ENCODE peak calls at places on chromosome X, in nine cellular contexts. One of them, this sample, is unnamed.

GRCh38 chrX:150856101-150856500 is 42.4 kb downstream of the CD99L2 start:
- DNase-seq in HepG2: no peak
- DNase-seq in mammary epithelial cell: peak; percentile 76
- DNase-seq in tibial artery: no peak
- DNase-seq in OCI-LY7: no peak
- DNase-seq in psoas muscle: no peak
- DNase-seq in PC-3: peak; percentile 25
- DNase-seq in upper lobe of right lung: no peak
- DNase-seq in sigmoid colon: no peak
- DNase-seq in this sample: no peak

GRCh38 chrX:68878977-68879376 is 50.2 kb downstream of the EFNB1 start:
- DNase-seq in tibial artery: no peak
- DNase-seq in psoas muscle: no peak
- DNase-seq in HepG2: no peak
- DNase-seq in OCI-LY7: no peak
- DNase-seq in sigmoid colon: no peak
- DNase-seq in upper lobe of right lung: no peak
- DNase-seq in PC-3: no peak
- DNase-seq in mammary epithelial cell: peak; percentile 85
- DNase-seq in this sample: peak; percentile 88

GRCh38 chrX:44267861-44268260 is 75.6 kb downstream of the EFHC2 start:
- DNase-seq in tibial artery: no peak
- DNase-seq in sigmoid colon: no peak
- DNase-seq in OCI-LY7: no peak
- DNase-seq in upper lobe of right lung: no peak
- DNase-seq in HepG2: no peak
- DNase-seq in mammary epithelial cell: no peak
- DNase-seq in PC-3: peak; percentile 84
- DNase-seq in psoas muscle: no peak
- DNase-seq in this sample: no peak

GRCh38 chrX:100731441-100732281 is at the start of gene SYTL4:
- DNase-seq in sigmoid colon: peak; percentile 68
- DNase-seq in mammary epithelial cell: no peak
- DNase-seq in PC-3: peak; percentile 20
- DNase-seq in OCI-LY7: no peak
- DNase-seq in tibial artery: peak; percentile 28
- DNase-seq in psoas muscle: peak; percentile 34
- DNase-seq in upper lobe of right lung: peak; percentile 64
- DNase-seq in HepG2: no peak
- DNase-seq in this sample: peak; percentile 9

GRCh38 chrX:41445171-41445570 is 2.0 kb upstream of the NYX start:
- DNase-seq in sigmoid colon: no peak
- DNase-seq in psoas muscle: no peak
- DNase-seq in mammary epithelial cell: no peak
- DNase-seq in HepG2: no peak
- DNase-seq in OCI-LY7: peak; percentile 80
- DNase-seq in tibial artery: no peak
- DNase-seq in upper lobe of right lung: no peak
- DNase-seq in PC-3: no peak
- DNase-seq in this sample: no peak

GRCh38 chrX:46279925-46280313 is 265.3 kb downstream of the ZNF674 start:
- DNase-seq in OCI-LY7: no peak
- DNase-seq in PC-3: peak; percentile 34
- DNase-seq in psoas muscle: no peak
- DNase-seq in tibial artery: no peak
- DNase-seq in upper lobe of right lung: no peak
- DNase-seq in mammary epithelial cell: peak; percentile 78
- DNase-seq in HepG2: no peak
- DNase-seq in sigmoid colon: no peak
- DNase-seq in this sample: peak; percentile 46

GRCh38 chrX:10754445-10754844 is 134.1 kb upstream of the MID1 start:
- DNase-seq in upper lobe of right lung: no peak
- DNase-seq in PC-3: no peak
- DNase-seq in psoas muscle: no peak
- DNase-seq in sigmoid colon: no peak
- DNase-seq in mammary epithelial cell: no peak
- DNase-seq in tibial artery: no peak
- DNase-seq in HepG2: no peak
- DNase-seq in OCI-LY7: no peak
- DNase-seq in this sample: no peak

GRCh38 chrX:10875995-10876394 is 235.1 kb upstream of the HCCS start:
- DNase-seq in OCI-LY7: no peak
- DNase-seq in PC-3: no peak
- DNase-seq in mammary epithelial cell: no peak
- DNase-seq in HepG2: no peak
- DNase-seq in sigmoid colon: no peak
- DNase-seq in psoas muscle: no peak
- DNase-seq in upper lobe of right lung: no peak
- DNase-seq in tibial artery: no peak
- DNase-seq in this sample: no peak

GRCh38 chrX:134600714-134601113 is 57.6 kb downstream of the PLAC1 start:
- DNase-seq in HepG2: no peak
- DNase-seq in tibial artery: no peak
- DNase-seq in PC-3: peak; percentile 52
- DNase-seq in sigmoid colon: no peak
- DNase-seq in psoas muscle: no peak
- DNase-seq in upper lobe of right lung: no peak
- DNase-seq in mammary epithelial cell: peak; percentile 28
- DNase-seq in OCI-LY7: no peak
- DNase-seq in this sample: no peak

GRCh38 chrX:126237524-126237923 is 71.4 kb upstream of the DCAF12L2 start:
- DNase-seq in mammary epithelial cell: no peak
- DNase-seq in psoas muscle: no peak
- DNase-seq in OCI-LY7: no peak
- DNase-seq in HepG2: no peak
- DNase-seq in PC-3: no peak
- DNase-seq in tibial artery: no peak
- DNase-seq in upper lobe of right lung: no peak
- DNase-seq in sigmoid colon: no peak
- DNase-seq in this sample: no peak

GRCh38 chrX:24333371-24333770 is 19.5 kb upstream of the SUPT20HL2 start:
- DNase-seq in sigmoid colon: no peak
- DNase-seq in tibial artery: no peak
- DNase-seq in mammary epithelial cell: no peak
- DNase-seq in PC-3: no peak
- DNase-seq in psoas muscle: no peak
- DNase-seq in upper lobe of right lung: no peak
- DNase-seq in OCI-LY7: no peak
- DNase-seq in HepG2: no peak
- DNase-seq in this sample: no peak

GRCh38 chrX:40109288-40110008 is 11.7 kb upstream of the BCOR start:
- DNase-seq in mammary epithelial cell: peak; percentile 35
- DNase-seq in sigmoid colon: peak; percentile 88
- DNase-seq in PC-3: no peak
- DNase-seq in HepG2: peak; percentile 49
- DNase-seq in psoas muscle: peak; percentile 75
- DNase-seq in upper lobe of right lung: peak; percentile 82
- DNase-seq in tibial artery: no peak
- DNase-seq in OCI-LY7: peak; percentile 57
- DNase-seq in this sample: no peak

GRCh38 chrX:679161-679979 is 48.8 kb downstream of the SHOX start:
- DNase-seq in psoas muscle: no peak
- DNase-seq in PC-3: no peak
- DNase-seq in upper lobe of right lung: no peak
- DNase-seq in HepG2: no peak
- DNase-seq in OCI-LY7: no peak
- DNase-seq in tibial artery: no peak
- DNase-seq in mammary epithelial cell: no peak
- DNase-seq in sigmoid colon: no peak
- DNase-seq in this sample: no peak

GRCh38 chrX:40169193-40170086 is 71.7 kb upstream of the BCOR start:
- DNase-seq in PC-3: peak; percentile 85
- DNase-seq in sigmoid colon: peak; percentile 82
- DNase-seq in mammary epithelial cell: no peak
- DNase-seq in tibial artery: no peak
- DNase-seq in OCI-LY7: peak; percentile 92
- DNase-seq in upper lobe of right lung: peak; percentile 73
- DNase-seq in psoas muscle: peak; percentile 48
- DNase-seq in HepG2: peak; percentile 70
- DNase-seq in this sample: no peak

GRCh38 chrX:46597774-46598173 is 24.2 kb downstream of the CHST7 start:
- DNase-seq in sigmoid colon: no peak
- DNase-seq in tibial artery: no peak
- DNase-seq in HepG2: no peak
- DNase-seq in PC-3: no peak
- DNase-seq in upper lobe of right lung: no peak
- DNase-seq in OCI-LY7: no peak
- DNase-seq in mammary epithelial cell: no peak
- DNase-seq in psoas muscle: no peak
- DNase-seq in this sample: no peak

GRCh38 chrX:69077895-69078455 is 87.3 kb downstream of the PJA1 start:
- DNase-seq in upper lobe of right lung: no peak
- DNase-seq in tibial artery: no peak
- DNase-seq in OCI-LY7: no peak
- DNase-seq in PC-3: no peak
- DNase-seq in psoas muscle: no peak
- DNase-seq in sigmoid colon: peak; percentile 45
- DNase-seq in mammary epithelial cell: no peak
- DNase-seq in HepG2: no peak
- DNase-seq in this sample: no peak

GRCh38 chrX:150357790-150358189 is 5.3 kb upstream of the MAMLD1 start:
- DNase-seq in psoas muscle: no peak
- DNase-seq in HepG2: no peak
- DNase-seq in sigmoid colon: no peak
- DNase-seq in mammary epithelial cell: no peak
- DNase-seq in upper lobe of right lung: no peak
- DNase-seq in tibial artery: no peak
- DNase-seq in PC-3: no peak
- DNase-seq in OCI-LY7: no peak
- DNase-seq in this sample: no peak

GRCh38 chrX:15838017-15838416 is 16.6 kb downstream of the AP1S2 start:
- DNase-seq in psoas muscle: no peak
- DNase-seq in PC-3: peak; percentile 10
- DNase-seq in sigmoid colon: no peak
- DNase-seq in OCI-LY7: peak; percentile 28
- DNase-seq in mammary epithelial cell: no peak
- DNase-seq in tibial artery: no peak
- DNase-seq in HepG2: peak; percentile 4
- DNase-seq in upper lobe of right lung: no peak
- DNase-seq in this sample: no peak

GRCh38 chrX:54492340-54492739 is 3.7 kb downstream of the FGD1 start:
- DNase-seq in HepG2: no peak
- DNase-seq in OCI-LY7: no peak
- DNase-seq in mammary epithelial cell: no peak
- DNase-seq in PC-3: peak; percentile 55
- DNase-seq in tibial artery: peak; percentile 59
- DNase-seq in psoas muscle: peak; percentile 70
- DNase-seq in upper lobe of right lung: no peak
- DNase-seq in sigmoid colon: no peak
- DNase-seq in this sample: peak; percentile 33

DNA sequence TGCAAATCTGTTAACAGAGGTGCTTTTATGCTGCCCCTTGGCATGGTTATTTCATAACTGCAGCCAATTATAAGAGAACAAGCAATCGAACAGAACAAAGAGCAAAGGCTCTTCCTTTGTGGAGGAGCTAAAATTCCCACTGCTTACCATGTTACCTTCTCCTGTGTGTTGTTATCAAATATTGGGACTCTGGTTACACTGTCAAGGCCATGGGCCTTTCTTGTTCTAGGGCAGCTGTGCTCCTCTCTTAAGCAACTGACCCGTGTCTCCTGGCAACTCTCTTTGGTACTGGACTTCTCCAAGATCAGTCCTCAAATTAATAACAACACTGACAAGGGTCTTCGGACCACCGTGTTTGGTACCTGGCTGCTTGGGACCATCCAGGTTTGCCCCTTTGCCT is 12.1 kb upstream of the OPN1LW start:
- DNase-seq in HepG2: peak; percentile 28
- DNase-seq in mammary epithelial cell: no peak
- DNase-seq in psoas muscle: no peak
- DNase-seq in tibial artery: no peak
- DNase-seq in OCI-LY7: no peak
- DNase-seq in sigmoid colon: no peak
- DNase-seq in upper lobe of right lung: no peak
- DNase-seq in PC-3: no peak
- DNase-seq in this sample: no peak
- TF ChIP-seq CTCF in HepG2: no peak
- TF ChIP-seq CTCF in mammary epithelial cell: no peak
- TF ChIP-seq CTCF in psoas muscle: no peak
- TF ChIP-seq CTCF in tibial artery: no peak
- TF ChIP-seq CTCF in OCI-LY7: no peak
- TF ChIP-seq CTCF in sigmoid colon: no peak
- TF ChIP-seq CTCF in upper lobe of right lung: no peak
- TF ChIP-seq CTCF in PC-3: no peak
- TF ChIP-seq CTCF in this sample: no peak

GRCh38 chrX:118553042-118553714 is 57.6 kb downstream of the DOCK11 start:
- DNase-seq in PC-3: no peak
- DNase-seq in HepG2: no peak
- DNase-seq in mammary epithelial cell: no peak
- DNase-seq in upper lobe of right lung: no peak
- DNase-seq in OCI-LY7: no peak
- DNase-seq in tibial artery: no peak
- DNase-seq in sigmoid colon: no peak
- DNase-seq in psoas muscle: no peak
- DNase-seq in this sample: no peak
- H3K27ac ChIP-seq in PC-3: no peak overlapping the region
- H3K27ac ChIP-seq in HepG2: no peak overlapping the region
- H3K27ac ChIP-seq in mammary epithelial cell: no peak overlapping the region
- H3K27ac ChIP-seq in upper lobe of right lung: no peak overlapping the region
- H3K27ac ChIP-seq in OCI-LY7: no peak overlapping the region
- H3K27ac ChIP-seq in tibial artery: no peak overlapping the region
- H3K27ac ChIP-seq in sigmoid colon: no peak overlapping the region
- H3K27ac ChIP-seq in psoas muscle: no peak overlapping the region
- H3K27ac ChIP-seq in this sample: peak overlapping the region; percentile 81

GRCh38 chrX:2703991-2704369 is 12.9 kb downstream of the CD99 start:
- DNase-seq in upper lobe of right lung: no peak
- DNase-seq in psoas muscle: peak; percentile 40
- DNase-seq in sigmoid colon: no peak
- DNase-seq in HepG2: no peak
- DNase-seq in mammary epithelial cell: peak; percentile 84
- DNase-seq in PC-3: no peak
- DNase-seq in OCI-LY7: no peak
- DNase-seq in tibial artery: peak; percentile 62
- DNase-seq in this sample: no peak
- TF ChIP-seq CTCF in upper lobe of right lung: peak; percentile 48
- TF ChIP-seq CTCF in psoas muscle: peak; percentile 36
- TF ChIP-seq CTCF in sigmoid colon: peak; percentile 25
- TF ChIP-seq CTCF in HepG2: no peak
- TF ChIP-seq CTCF in mammary epithelial cell: peak; percentile 39
- TF ChIP-seq CTCF in PC-3: no peak
- TF ChIP-seq CTCF in OCI-LY7: no peak
- TF ChIP-seq CTCF in tibial artery: no peak
- TF ChIP-seq CTCF in this sample: peak; percentile 85

DNA sequence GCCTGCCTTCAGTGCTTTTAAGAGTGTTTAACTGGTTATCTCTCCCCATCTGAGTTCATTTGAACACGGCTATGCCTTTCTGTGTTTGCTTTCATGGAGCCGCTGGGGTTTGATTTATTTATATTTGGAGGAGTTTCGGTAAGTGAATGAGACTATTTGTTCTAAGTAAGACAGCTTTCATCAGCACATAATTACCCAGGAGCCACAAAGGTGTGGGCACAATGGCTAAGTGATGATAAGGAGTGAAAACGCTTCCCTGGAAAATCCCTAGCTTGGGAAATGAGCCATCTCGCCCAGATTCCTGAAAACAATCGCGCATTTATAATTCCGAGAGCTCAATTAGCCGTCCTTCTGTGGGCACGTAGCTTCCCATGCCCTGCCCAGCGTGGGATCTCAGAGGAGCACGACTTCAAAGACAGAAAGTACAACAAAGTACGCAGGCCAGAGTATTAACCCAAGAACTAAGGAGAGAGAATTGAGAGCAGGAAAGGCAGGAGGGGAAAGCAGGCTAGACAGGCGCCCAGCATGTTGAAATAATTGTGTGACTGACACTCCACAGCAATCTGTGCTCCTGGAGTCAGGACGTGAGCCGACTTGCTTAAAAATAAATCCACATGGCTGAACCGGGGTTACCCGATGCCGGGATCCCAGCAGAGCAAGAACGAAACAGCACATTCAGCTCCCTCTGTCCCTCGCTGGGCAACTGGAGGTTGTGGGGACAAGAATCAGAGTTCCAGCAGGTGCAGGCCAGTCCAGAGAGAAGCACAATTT is 99.0 kb downstream of the DHRSX start:
- DNase-seq in upper lobe of right lung: no peak
- DNase-seq in HepG2: peak; percentile 94
- DNase-seq in OCI-LY7: no peak
- DNase-seq in psoas muscle: peak; percentile 46
- DNase-seq in tibial artery: peak; percentile 22
- DNase-seq in PC-3: no peak
- DNase-seq in sigmoid colon: no peak
- DNase-seq in mammary epithelial cell: peak; percentile 97
- DNase-seq in this sample: peak; percentile 61
- H3K27ac ChIP-seq in upper lobe of right lung: peak overlapping the region; percentile 55
- H3K27ac ChIP-seq in HepG2: peak overlapping the region; percentile 78
- H3K27ac ChIP-seq in OCI-LY7: no peak overlapping the region
- H3K27ac ChIP-seq in psoas muscle: peak overlapping the region; percentile 78
- H3K27ac ChIP-seq in tibial artery: no peak overlapping the region
- H3K27ac ChIP-seq in PC-3: no peak overlapping the region
- H3K27ac ChIP-seq in sigmoid colon: no peak overlapping the region
- H3K27ac ChIP-seq in mammary epithelial cell: peak overlapping the region; percentile 92
- H3K27ac ChIP-seq in this sample: peak overlapping the region; percentile 94